ENCODE peak calls at places on chromosomes 2 and 18, in five cellular contexts. W is cardiac fibroblast, F is SW 1271, P is HuH-7.5, X is tibial artery. M is an unnamed sample.

GRCh38 chr2:203682688-203683130 is 23.7 kb upstream of the CD28 start:
- DNase-seq in W (peak), F (no peak), P (no peak), X (peak), M (no peak)

GRCh38 chr2:206800501-206801416 is 35.4 kb downstream of the FASTKD2 start:
- DNase-seq in W (peak), F (peak), P (peak), X (peak), M (peak)

GRCh38 chr2:144519934-144520717 is at the start of gene ZEB2:
- DNase-seq in W (peak), F (no peak), P (no peak), X (peak), M (peak)

GRCh38 chr2:216742411-216742810 is 47.1 kb upstream of the IGFBP5 start:
- DNase-seq in W (no peak), F (no peak), P (no peak), X (peak), M (no peak)

GRCh38 chr2:64177315-64177714 is 33.1 kb upstream of the PELI1 start:
- DNase-seq in W (peak), F (no peak), P (no peak), X (no peak), M (no peak)

GRCh38 chr2:100394111-100394641 is 23.3 kb downstream of the CHST10 start:
- DNase-seq in W (no peak), F (no peak), P (no peak), X (no peak), M (no peak)

GRCh38 chr2:240463274-240463865 is 27.9 kb downstream of the GPC1 start:
- DNase-seq in W (no peak), F (no peak), P (peak), X (peak), M (no peak)

GRCh38 chr2:127530245-127531132 is 4.2 kb upstream of the IWS1 start:
- DNase-seq in W (no peak), F (no peak), P (no peak), X (no peak), M (no peak)

GRCh38 chr2:41826921-41827320 is 220.9 kb upstream of the PKDCC start:
- DNase-seq in W (no peak), F (no peak), P (no peak), X (no peak), M (no peak)

GRCh38 chr2:25184254-25184653 is 15.9 kb upstream of the POMC start:
- DNase-seq in W (no peak), F (no peak), P (no peak), X (no peak), M (no peak)

GRCh38 chr2:118013724-118014491 is at the start of gene CCDC93:
- DNase-seq in W (peak), F (peak), P (peak), X (peak), M (peak)

GRCh38 chr2:108171652-108172051 is 68.1 kb upstream of the SULT1C3 start:
- DNase-seq in W (no peak), F (no peak), P (no peak), X (no peak), M (no peak)

GRCh38 chr2:113754989-113755689 is 1.3 kb downstream of the SLC35F5 start:
- DNase-seq in W (peak), F (peak), P (no peak), X (no peak), M (no peak)

GRCh38 chr18:46939337-46939963 is 22.0 kb downstream of the KATNAL2 start:
- DNase-seq in W (peak), F (no peak), P (no peak), X (no peak), M (no peak)